ENCODE peak calls at places on chromosomes 11 and 22, in four cellular contexts. Q is neural progenitor cell, K is PC-3, R is MM.1S. O is an unnamed sample.

GRCh38 chr22:23862103-23862502 is 4.4 kb downstream of the SLC2A11 start:
- DNase-seq in Q (peak; percentile 68), K (peak; percentile 49), R (peak; percentile 60), O (peak; percentile 50)

GRCh38 chr11:61054513-61054912 is 47.8 kb upstream of the CD5 start:
- DNase-seq in Q (no peak), K (no peak), R (no peak), O (no peak)

GRCh38 chr22:21026783-21027692 is 5.3 kb downstream of the SLC7A4 start:
- DNase-seq in Q (no peak), K (no peak), R (no peak), O (no peak)

GRCh38 chr22:46730568-46731245 is 7.3 kb downstream of the CERK start:
- DNase-seq in Q (no peak), K (no peak), R (no peak), O (peak; percentile 57)

GRCh38 chr11:61554172-61554988 is 26.5 kb downstream of the SYT7 start:
- DNase-seq in Q (no peak), K (no peak), R (no peak), O (no peak)

GRCh38 chr11:88535916-88536547 is 198.5 kb upstream of the CTSC start:
- DNase-seq in Q (no peak), K (peak; percentile 94), R (no peak), O (peak; percentile 17)

GRCh38 chr22:20965104-20965887 is 1.8 kb upstream of the AIFM3 start:
- DNase-seq in Q (peak; percentile 57), K (no peak), R (no peak), O (no peak)

GRCh38 chr11:123064268-123064657 is 2.3 kb upstream of the HSPA8 start:
- DNase-seq in Q (no peak), K (no peak), R (no peak), O (no peak)

GRCh38 chr11:78993800-78994430 is 419.3 kb upstream of the NARS2 start:
- DNase-seq in Q (no peak), K (no peak), R (no peak), O (no peak)

GRCh38 chr11:61415381-61415780 is 14.4 kb downstream of the CPSF7 start:
- DNase-seq in Q (no peak), K (no peak), R (no peak), O (no peak)

GRCh38 chr11:111733009-111733408 is 33.2 kb downstream of the PPP2R1B start:
- DNase-seq in Q (no peak), K (no peak), R (no peak), O (peak; percentile 56)

GRCh38 chr22:33569547-33569946 is 350.7 kb downstream of the LARGE1 start:
- DNase-seq in Q (no peak), K (no peak), R (no peak), O (no peak)

GRCh38 chr22:35568751-35569725 is 28.4 kb downstream of the RASD2 start:
- DNase-seq in Q (no peak), K (peak; percentile 78), R (no peak), O (peak; percentile 35)

GRCh38 chr22:18065256-18065655 is 12.5 kb upstream of the PEX26 start:
- DNase-seq in Q (peak; percentile 27), K (peak; percentile 44), R (no peak), O (no peak)

GRCh38 chr22:48084041-48084748 is 1321.7 kb downstream of the TBC1D22A start:
- DNase-seq in Q (peak; percentile 25), K (no peak), R (peak; percentile 75), O (no peak)

GRCh38 chr11:98069861-98070260 is 950.9 kb upstream of the CNTN5 start:
- DNase-seq in Q (no peak), K (no peak), R (no peak), O (no peak)

GRCh38 chr11:127825185-127825584 is 762.2 kb downstream of the ETS1 start:
- DNase-seq in Q (no peak), K (no peak), R (no peak), O (no peak)

GRCh38 chr11:1557168-1557884 is 14.7 kb downstream of the DUSP8 start:
- DNase-seq in Q (no peak), K (no peak), R (no peak), O (no peak)

GRCh38 chr11:93729129-93729616 is 12.1 kb downstream of the TAF1D start:
- DNase-seq in Q (no peak), K (no peak), R (no peak), O (no peak)

GRCh38 chr22:30701872-30702271 is 7.2 kb downstream of the OSBP2 start:
- DNase-seq in Q (no peak), K (peak; percentile 57), R (no peak), O (no peak)

GRCh38 chr11:2096001-2096918 is 42.9 kb downstream of the IGF2 start:
- DNase-seq in Q (no peak), K (no peak), R (no peak), O (no peak)

GRCh38 chr11:11027271-11027670 is 169.4 kb upstream of the ZBED5 start:
- DNase-seq in Q (no peak), K (peak; percentile 82), R (no peak), O (no peak)

GRCh38 chr22:39598017-39598965 is 27.7 kb downstream of the CACNA1I start:
- DNase-seq in Q (peak; percentile 92), K (peak; percentile 39), R (peak; percentile 76), O (peak; percentile 86)

GRCh38 chr11:85619497-85619896 is 7.6 kb downstream of the DLG2 start:
- DNase-seq in Q (no peak), K (no peak), R (no peak), O (no peak)

GRCh38 chr11:69810289-69811118 is 8.7 kb downstream of the FGF3 start:
- DNase-seq in Q (no peak), K (no peak), R (no peak), O (no peak)

GRCh38 chr22:49853981-49854791 is 542 bp downstream of the ZBED4 start:
- DNase-seq in Q (peak; percentile 68), K (peak; percentile 8), R (peak; percentile 29), O (peak; percentile 59)

GRCh38 chr22:39242809-39243442 is 1.9 kb downstream of the PDGFB start:
- DNase-seq in Q (peak; percentile 53), K (peak; percentile 73), R (peak; percentile 42), O (peak; percentile 79)

GRCh38 chr22:50039669-50040458 is 18.2 kb downstream of the TTLL8 start:
- DNase-seq in Q (no peak), K (no peak), R (no peak), O (no peak)

GRCh38 chr22:19853058-19853878 is 1.4 kb downstream of the GNB1L start:
- DNase-seq in Q (no peak), K (no peak), R (no peak), O (peak; percentile 10)

GRCh38 chr11:12848413-12848812 is 160.7 kb upstream of the RASSF10 start:
- DNase-seq in Q (no peak), K (no peak), R (peak; percentile 27), O (no peak)

GRCh38 chr22:25564979-25565677 is 653 bp downstream of the GRK3 start:
- DNase-seq in Q (peak; percentile 64), K (no peak), R (no peak), O (peak; percentile 27)

GRCh38 chr11:76577199-76577920 is 93.2 kb downstream of the LRRC32 start:
- DNase-seq in Q (no peak), K (peak; percentile 98), R (no peak), O (peak; percentile 88)

GRCh38 chr22:26949193-26949592 is 291.8 kb downstream of the MIAT start:
- DNase-seq in Q (peak; percentile 34), K (peak; percentile 4), R (no peak), O (peak; percentile 43)

GRCh38 chr11:123560001-123560400 is 94.4 kb downstream of the SCN3B start:
- DNase-seq in Q (peak; percentile 45), K (no peak), R (no peak), O (peak; percentile 51)

GRCh38 chr22:39183991-39184585 is 31.6 kb upstream of the CBX7 start:
- DNase-seq in Q (no peak), K (peak; percentile 3), R (no peak), O (no peak)

GRCh38 chr11:95863486-95864140 is 60.3 kb downstream of the MTMR2 start:
- DNase-seq in Q (no peak), K (peak; percentile 28), R (no peak), O (no peak)

GRCh38 chr11:12117200-12117995 is 7.0 kb downstream of the MICAL2 start:
- DNase-seq in Q (no peak), K (no peak), R (no peak), O (no peak)

GRCh38 chr11:111909378-111909777 is 2.2 kb downstream of the CRYAB start:
- DNase-seq in Q (no peak), K (no peak), R (no peak), O (no peak)

GRCh38 chr11:73894725-73895335 is 18.0 kb downstream of the PAAF1 start:
- DNase-seq in Q (no peak), K (peak; percentile 73), R (no peak), O (no peak)

GRCh38 chr11:65414776-65415498 is 7.7 kb upstream of the NEAT1 start:
- DNase-seq in Q (no peak), K (no peak), R (no peak), O (no peak)
- H3K27ac ChIP-seq in Q (no peak overlapping the region), K (no peak overlapping the region), R (no peak overlapping the region), O (peak overlapping the region; percentile 100)

DNA sequence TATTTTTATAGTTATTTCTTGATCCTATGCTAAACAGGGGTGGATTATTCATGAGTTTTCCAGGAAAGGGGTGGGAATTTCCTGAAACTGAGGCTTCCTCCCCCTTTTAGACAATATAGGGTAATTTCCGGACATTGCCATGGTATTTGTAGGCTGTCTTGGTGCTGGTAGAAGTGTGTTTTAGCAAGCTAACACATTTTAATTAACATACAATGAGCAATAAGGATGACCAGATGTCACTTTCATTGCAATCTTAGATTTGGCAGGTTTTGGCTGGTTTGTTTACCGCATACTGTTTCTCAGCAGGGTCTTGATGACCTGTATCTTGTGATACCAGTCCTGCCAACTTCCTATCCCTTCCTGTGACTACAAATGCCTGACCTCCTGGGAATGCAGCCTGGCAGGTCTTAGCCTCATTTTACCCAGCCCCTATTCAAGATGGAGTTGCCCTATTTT is 992 bp upstream of the C1QTNF6 start:
- DNase-seq in Q (no peak), K (peak; percentile 82), R (no peak), O (no peak)
- TF ChIP-seq EZH2phosphoT487 in Q (no peak), K (no peak), R (no peak), O (no peak)

GRCh38 chr11:131771471-131771870 is 401.1 kb downstream of the NTM start:
- DNase-seq in Q (no peak), K (no peak), R (no peak), O (no peak)

GRCh38 chr11:131764126-131764525 is 393.7 kb downstream of the NTM start:
- DNase-seq in Q (no peak), K (no peak), R (no peak), O (no peak)

GRCh38 chr11:131770801-131771200 is 400.4 kb downstream of the NTM start:
- DNase-seq in Q (no peak), K (no peak), R (no peak), O (no peak)

GRCh38 chr11:131766637-131767036 is 396.2 kb downstream of the NTM start:
- DNase-seq in Q (no peak), K (no peak), R (no peak), O (no peak)

GRCh38 chr11:131767421-131767820 is 397.0 kb downstream of the NTM start:
- DNase-seq in Q (no peak), K (no peak), R (no peak), O (no peak)
- H3K27ac ChIP-seq in Q (no peak overlapping the region), K (no peak overlapping the region), R (no peak overlapping the region), O (no peak overlapping the region)

GRCh38 chr11:124865181-124865901 is at the start of gene ROBO3:
- DNase-seq in Q (peak; percentile 48), K (no peak), R (no peak), O (no peak)
- TF ChIP-seq EZH2phosphoT487 in Q (peak; percentile 78), K (no peak), R (no peak), O (no peak)

O was measured in hepatocyte.